ENCODE peak calls at places on chromosome 16, in ten cellular contexts. One of them, this sample, is unnamed.

GRCh38 chr16:19808061-19808621 is 76.5 kb downstream of the GPRC5B start:
- DNase-seq in naive thymus-derived CD4-positive, alpha-beta T cell: no peak
- DNase-seq in kidney epithelial cell: no peak
- DNase-seq in neuronal stem cell: no peak
- DNase-seq in HuH-7: no peak
- DNase-seq in stimulated activated CD4-positive, alpha-beta T cell treated with anti-CD3 and anti-CD28 coated beads, TNF-alpha, amount 100 ng/mL, for 1 hour: no peak
- DNase-seq in stimulated activated CD8-positive, alpha-beta memory T cell treated with anti-CD3 and anti-CD28 coated beads, Interleukin-15, amount 100 ng/mL, for 24 hours: no peak
- DNase-seq in DND-41: no peak
- DNase-seq in cardiac fibroblast: no peak
- DNase-seq in transverse colon: no peak
- DNase-seq in this sample: no peak

GRCh38 chr16:4316103-4316731 is 350 bp downstream of the GLIS2 start:
- DNase-seq in naive thymus-derived CD4-positive, alpha-beta T cell: no peak
- DNase-seq in kidney epithelial cell: no peak
- DNase-seq in neuronal stem cell: no peak
- DNase-seq in HuH-7: no peak
- DNase-seq in stimulated activated CD4-positive, alpha-beta T cell treated with anti-CD3 and anti-CD28 coated beads, TNF-alpha, amount 100 ng/mL, for 1 hour: no peak
- DNase-seq in stimulated activated CD8-positive, alpha-beta memory T cell treated with anti-CD3 and anti-CD28 coated beads, Interleukin-15, amount 100 ng/mL, for 24 hours: no peak
- DNase-seq in DND-41: no peak
- DNase-seq in cardiac fibroblast: peak; percentile 31
- DNase-seq in transverse colon: no peak
- DNase-seq in this sample: no peak

GRCh38 chr16:75188832-75189477 is 18.0 kb downstream of the CTRB2 start:
- DNase-seq in naive thymus-derived CD4-positive, alpha-beta T cell: no peak
- DNase-seq in kidney epithelial cell: no peak
- DNase-seq in neuronal stem cell: no peak
- DNase-seq in HuH-7: no peak
- DNase-seq in stimulated activated CD4-positive, alpha-beta T cell treated with anti-CD3 and anti-CD28 coated beads, TNF-alpha, amount 100 ng/mL, for 1 hour: no peak
- DNase-seq in stimulated activated CD8-positive, alpha-beta memory T cell treated with anti-CD3 and anti-CD28 coated beads, Interleukin-15, amount 100 ng/mL, for 24 hours: no peak
- DNase-seq in DND-41: no peak
- DNase-seq in cardiac fibroblast: no peak
- DNase-seq in transverse colon: no peak
- DNase-seq in this sample: no peak

GRCh38 chr16:29809850-29810698 is 1.9 kb upstream of the PRRT2 start:
- DNase-seq in naive thymus-derived CD4-positive, alpha-beta T cell: no peak
- DNase-seq in kidney epithelial cell: no peak
- DNase-seq in neuronal stem cell: no peak
- DNase-seq in HuH-7: no peak
- DNase-seq in stimulated activated CD4-positive, alpha-beta T cell treated with anti-CD3 and anti-CD28 coated beads, TNF-alpha, amount 100 ng/mL, for 1 hour: no peak
- DNase-seq in stimulated activated CD8-positive, alpha-beta memory T cell treated with anti-CD3 and anti-CD28 coated beads, Interleukin-15, amount 100 ng/mL, for 24 hours: no peak
- DNase-seq in DND-41: peak; percentile 45
- DNase-seq in cardiac fibroblast: peak; percentile 75
- DNase-seq in transverse colon: no peak
- DNase-seq in this sample: no peak

GRCh38 chr16:4743217-4743897 is 9.0 kb downstream of the DNAAF8 start:
- DNase-seq in naive thymus-derived CD4-positive, alpha-beta T cell: no peak
- DNase-seq in kidney epithelial cell: no peak
- DNase-seq in neuronal stem cell: no peak
- DNase-seq in HuH-7: no peak
- DNase-seq in stimulated activated CD4-positive, alpha-beta T cell treated with anti-CD3 and anti-CD28 coated beads, TNF-alpha, amount 100 ng/mL, for 1 hour: no peak
- DNase-seq in stimulated activated CD8-positive, alpha-beta memory T cell treated with anti-CD3 and anti-CD28 coated beads, Interleukin-15, amount 100 ng/mL, for 24 hours: no peak
- DNase-seq in DND-41: no peak
- DNase-seq in cardiac fibroblast: peak; percentile 7
- DNase-seq in transverse colon: peak; percentile 38
- DNase-seq in this sample: no peak

GRCh38 chr16:19710991-19711545 is 7.0 kb downstream of the KNOP1 start:
- DNase-seq in naive thymus-derived CD4-positive, alpha-beta T cell: no peak
- DNase-seq in kidney epithelial cell: no peak
- DNase-seq in neuronal stem cell: no peak
- DNase-seq in HuH-7: no peak
- DNase-seq in stimulated activated CD4-positive, alpha-beta T cell treated with anti-CD3 and anti-CD28 coated beads, TNF-alpha, amount 100 ng/mL, for 1 hour: no peak
- DNase-seq in stimulated activated CD8-positive, alpha-beta memory T cell treated with anti-CD3 and anti-CD28 coated beads, Interleukin-15, amount 100 ng/mL, for 24 hours: no peak
- DNase-seq in DND-41: no peak
- DNase-seq in cardiac fibroblast: no peak
- DNase-seq in transverse colon: no peak
- DNase-seq in this sample: no peak

GRCh38 chr16:49407873-49408565 is 34.4 kb downstream of the C16orf78 start:
- DNase-seq in naive thymus-derived CD4-positive, alpha-beta T cell: peak; percentile 59
- DNase-seq in kidney epithelial cell: peak; percentile 21
- DNase-seq in neuronal stem cell: peak; percentile 77
- DNase-seq in HuH-7: peak; percentile 65
- DNase-seq in stimulated activated CD4-positive, alpha-beta T cell treated with anti-CD3 and anti-CD28 coated beads, TNF-alpha, amount 100 ng/mL, for 1 hour: no peak
- DNase-seq in stimulated activated CD8-positive, alpha-beta memory T cell treated with anti-CD3 and anti-CD28 coated beads, Interleukin-15, amount 100 ng/mL, for 24 hours: peak; percentile 26
- DNase-seq in DND-41: peak; percentile 80
- DNase-seq in cardiac fibroblast: peak; percentile 81
- DNase-seq in transverse colon: peak; percentile 91
- DNase-seq in this sample: peak; percentile 50

GRCh38 chr16:86992587-86992986 is 324.6 kb downstream of the C16orf95 start:
- DNase-seq in naive thymus-derived CD4-positive, alpha-beta T cell: no peak
- DNase-seq in kidney epithelial cell: no peak
- DNase-seq in neuronal stem cell: no peak
- DNase-seq in HuH-7: no peak
- DNase-seq in stimulated activated CD4-positive, alpha-beta T cell treated with anti-CD3 and anti-CD28 coated beads, TNF-alpha, amount 100 ng/mL, for 1 hour: no peak
- DNase-seq in stimulated activated CD8-positive, alpha-beta memory T cell treated with anti-CD3 and anti-CD28 coated beads, Interleukin-15, amount 100 ng/mL, for 24 hours: no peak
- DNase-seq in DND-41: no peak
- DNase-seq in cardiac fibroblast: no peak
- DNase-seq in transverse colon: no peak
- DNase-seq in this sample: no peak

GRCh38 chr16:8583199-8583598 is 7.1 kb downstream of the TMEM114 start:
- DNase-seq in naive thymus-derived CD4-positive, alpha-beta T cell: no peak
- DNase-seq in kidney epithelial cell: no peak
- DNase-seq in neuronal stem cell: no peak
- DNase-seq in HuH-7: no peak
- DNase-seq in stimulated activated CD4-positive, alpha-beta T cell treated with anti-CD3 and anti-CD28 coated beads, TNF-alpha, amount 100 ng/mL, for 1 hour: no peak
- DNase-seq in stimulated activated CD8-positive, alpha-beta memory T cell treated with anti-CD3 and anti-CD28 coated beads, Interleukin-15, amount 100 ng/mL, for 24 hours: no peak
- DNase-seq in DND-41: no peak
- DNase-seq in cardiac fibroblast: peak; percentile 57
- DNase-seq in transverse colon: no peak
- DNase-seq in this sample: no peak

GRCh38 chr16:56477096-56477878 is 25.9 kb downstream of the OGFOD1 start:
- DNase-seq in naive thymus-derived CD4-positive, alpha-beta T cell: no peak
- DNase-seq in kidney epithelial cell: peak; percentile 53
- DNase-seq in neuronal stem cell: no peak
- DNase-seq in HuH-7: no peak
- DNase-seq in stimulated activated CD4-positive, alpha-beta T cell treated with anti-CD3 and anti-CD28 coated beads, TNF-alpha, amount 100 ng/mL, for 1 hour: no peak
- DNase-seq in stimulated activated CD8-positive, alpha-beta memory T cell treated with anti-CD3 and anti-CD28 coated beads, Interleukin-15, amount 100 ng/mL, for 24 hours: no peak
- DNase-seq in DND-41: no peak
- DNase-seq in cardiac fibroblast: peak; percentile 90
- DNase-seq in transverse colon: no peak
- DNase-seq in this sample: peak; percentile 43

GRCh38 chr16:59021751-59022150 is 287.6 kb upstream of the GOT2 start:
- DNase-seq in naive thymus-derived CD4-positive, alpha-beta T cell: no peak
- DNase-seq in kidney epithelial cell: peak; percentile 16
- DNase-seq in neuronal stem cell: no peak
- DNase-seq in HuH-7: no peak
- DNase-seq in stimulated activated CD4-positive, alpha-beta T cell treated with anti-CD3 and anti-CD28 coated beads, TNF-alpha, amount 100 ng/mL, for 1 hour: no peak
- DNase-seq in stimulated activated CD8-positive, alpha-beta memory T cell treated with anti-CD3 and anti-CD28 coated beads, Interleukin-15, amount 100 ng/mL, for 24 hours: no peak
- DNase-seq in DND-41: no peak
- DNase-seq in cardiac fibroblast: no peak
- DNase-seq in transverse colon: no peak
- DNase-seq in this sample: no peak

GRCh38 chr16:50204426-50205108 is 51.5 kb downstream of the TENT4B start:
- DNase-seq in naive thymus-derived CD4-positive, alpha-beta T cell: no peak
- DNase-seq in kidney epithelial cell: no peak
- DNase-seq in neuronal stem cell: no peak
- DNase-seq in HuH-7: no peak
- DNase-seq in stimulated activated CD4-positive, alpha-beta T cell treated with anti-CD3 and anti-CD28 coated beads, TNF-alpha, amount 100 ng/mL, for 1 hour: no peak
- DNase-seq in stimulated activated CD8-positive, alpha-beta memory T cell treated with anti-CD3 and anti-CD28 coated beads, Interleukin-15, amount 100 ng/mL, for 24 hours: no peak
- DNase-seq in DND-41: no peak
- DNase-seq in cardiac fibroblast: no peak
- DNase-seq in transverse colon: no peak
- DNase-seq in this sample: no peak

GRCh38 chr16:82700541-82701240 is 73.9 kb downstream of the CDH13 start:
- DNase-seq in naive thymus-derived CD4-positive, alpha-beta T cell: no peak
- DNase-seq in kidney epithelial cell: no peak
- DNase-seq in neuronal stem cell: no peak
- DNase-seq in HuH-7: no peak
- DNase-seq in stimulated activated CD4-positive, alpha-beta T cell treated with anti-CD3 and anti-CD28 coated beads, TNF-alpha, amount 100 ng/mL, for 1 hour: no peak
- DNase-seq in stimulated activated CD8-positive, alpha-beta memory T cell treated with anti-CD3 and anti-CD28 coated beads, Interleukin-15, amount 100 ng/mL, for 24 hours: no peak
- DNase-seq in DND-41: no peak
- DNase-seq in cardiac fibroblast: peak; percentile 78
- DNase-seq in transverse colon: no peak
- DNase-seq in this sample: no peak

GRCh38 chr16:20774703-20775362 is 11.0 kb downstream of the ACSM3 start:
- DNase-seq in naive thymus-derived CD4-positive, alpha-beta T cell: peak; percentile 54
- DNase-seq in kidney epithelial cell: no peak
- DNase-seq in neuronal stem cell: peak; percentile 44
- DNase-seq in HuH-7: peak; percentile 68
- DNase-seq in stimulated activated CD4-positive, alpha-beta T cell treated with anti-CD3 and anti-CD28 coated beads, TNF-alpha, amount 100 ng/mL, for 1 hour: peak; percentile 2
- DNase-seq in stimulated activated CD8-positive, alpha-beta memory T cell treated with anti-CD3 and anti-CD28 coated beads, Interleukin-15, amount 100 ng/mL, for 24 hours: peak; percentile 19
- DNase-seq in DND-41: peak; percentile 65
- DNase-seq in cardiac fibroblast: peak; percentile 74
- DNase-seq in transverse colon: peak; percentile 68
- DNase-seq in this sample: peak; percentile 57

GRCh38 chr16:66270333-66270927 is 96.1 kb upstream of the CDH5 start:
- DNase-seq in naive thymus-derived CD4-positive, alpha-beta T cell: peak; percentile 80
- DNase-seq in kidney epithelial cell: no peak
- DNase-seq in neuronal stem cell: peak; percentile 72
- DNase-seq in HuH-7: peak; percentile 80
- DNase-seq in stimulated activated CD4-positive, alpha-beta T cell treated with anti-CD3 and anti-CD28 coated beads, TNF-alpha, amount 100 ng/mL, for 1 hour: no peak
- DNase-seq in stimulated activated CD8-positive, alpha-beta memory T cell treated with anti-CD3 and anti-CD28 coated beads, Interleukin-15, amount 100 ng/mL, for 24 hours: peak; percentile 69
- DNase-seq in DND-41: peak; percentile 69
- DNase-seq in cardiac fibroblast: peak; percentile 57
- DNase-seq in transverse colon: peak; percentile 61
- DNase-seq in this sample: no peak

GRCh38 chr16:84449156-84450140 is 55.0 kb downstream of the MEAK7 start:
- DNase-seq in naive thymus-derived CD4-positive, alpha-beta T cell: no peak
- DNase-seq in kidney epithelial cell: no peak
- DNase-seq in neuronal stem cell: no peak
- DNase-seq in HuH-7: no peak
- DNase-seq in stimulated activated CD4-positive, alpha-beta T cell treated with anti-CD3 and anti-CD28 coated beads, TNF-alpha, amount 100 ng/mL, for 1 hour: no peak
- DNase-seq in stimulated activated CD8-positive, alpha-beta memory T cell treated with anti-CD3 and anti-CD28 coated beads, Interleukin-15, amount 100 ng/mL, for 24 hours: no peak
- DNase-seq in DND-41: no peak
- DNase-seq in cardiac fibroblast: no peak
- DNase-seq in transverse colon: peak; percentile 71
- DNase-seq in this sample: no peak

GRCh38 chr16:50001144-50001543 is 23.9 kb upstream of the CNEP1R1 start:
- DNase-seq in naive thymus-derived CD4-positive, alpha-beta T cell: no peak
- DNase-seq in kidney epithelial cell: no peak
- DNase-seq in neuronal stem cell: no peak
- DNase-seq in HuH-7: no peak
- DNase-seq in stimulated activated CD4-positive, alpha-beta T cell treated with anti-CD3 and anti-CD28 coated beads, TNF-alpha, amount 100 ng/mL, for 1 hour: no peak
- DNase-seq in stimulated activated CD8-positive, alpha-beta memory T cell treated with anti-CD3 and anti-CD28 coated beads, Interleukin-15, amount 100 ng/mL, for 24 hours: no peak
- DNase-seq in DND-41: no peak
- DNase-seq in cardiac fibroblast: no peak
- DNase-seq in transverse colon: no peak
- DNase-seq in this sample: no peak

GRCh38 chr16:48381201-48381600 is 4.0 kb downstream of the SIAH1 start:
- DNase-seq in naive thymus-derived CD4-positive, alpha-beta T cell: no peak
- DNase-seq in kidney epithelial cell: no peak
- DNase-seq in neuronal stem cell: no peak
- DNase-seq in HuH-7: no peak
- DNase-seq in stimulated activated CD4-positive, alpha-beta T cell treated with anti-CD3 and anti-CD28 coated beads, TNF-alpha, amount 100 ng/mL, for 1 hour: no peak
- DNase-seq in stimulated activated CD8-positive, alpha-beta memory T cell treated with anti-CD3 and anti-CD28 coated beads, Interleukin-15, amount 100 ng/mL, for 24 hours: no peak
- DNase-seq in DND-41: no peak
- DNase-seq in cardiac fibroblast: peak; percentile 46
- DNase-seq in transverse colon: no peak
- DNase-seq in this sample: no peak

GRCh38 chr16:85662976-85663830 is 25.6 kb downstream of the GINS2 start:
- DNase-seq in naive thymus-derived CD4-positive, alpha-beta T cell: no peak
- DNase-seq in kidney epithelial cell: no peak
- DNase-seq in neuronal stem cell: no peak
- DNase-seq in HuH-7: no peak
- DNase-seq in stimulated activated CD4-positive, alpha-beta T cell treated with anti-CD3 and anti-CD28 coated beads, TNF-alpha, amount 100 ng/mL, for 1 hour: no peak
- DNase-seq in stimulated activated CD8-positive, alpha-beta memory T cell treated with anti-CD3 and anti-CD28 coated beads, Interleukin-15, amount 100 ng/mL, for 24 hours: no peak
- DNase-seq in DND-41: no peak
- DNase-seq in cardiac fibroblast: no peak
- DNase-seq in transverse colon: no peak
- DNase-seq in this sample: no peak

GRCh38 chr16:80932725-80933124 is 74.0 kb downstream of the CMC2 start:
- DNase-seq in naive thymus-derived CD4-positive, alpha-beta T cell: no peak
- DNase-seq in kidney epithelial cell: peak; percentile 53
- DNase-seq in neuronal stem cell: no peak
- DNase-seq in HuH-7: no peak
- DNase-seq in stimulated activated CD4-positive, alpha-beta T cell treated with anti-CD3 and anti-CD28 coated beads, TNF-alpha, amount 100 ng/mL, for 1 hour: no peak
- DNase-seq in stimulated activated CD8-positive, alpha-beta memory T cell treated with anti-CD3 and anti-CD28 coated beads, Interleukin-15, amount 100 ng/mL, for 24 hours: no peak
- DNase-seq in DND-41: no peak
- DNase-seq in cardiac fibroblast: peak; percentile 99
- DNase-seq in transverse colon: peak; percentile 41
- DNase-seq in this sample: peak; percentile 84

GRCh38 chr16:81523387-81524115 is 78.9 kb downstream of the CMIP start:
- DNase-seq in naive thymus-derived CD4-positive, alpha-beta T cell: no peak
- DNase-seq in kidney epithelial cell: no peak
- DNase-seq in neuronal stem cell: no peak
- DNase-seq in HuH-7: no peak
- DNase-seq in stimulated activated CD4-positive, alpha-beta T cell treated with anti-CD3 and anti-CD28 coated beads, TNF-alpha, amount 100 ng/mL, for 1 hour: no peak
- DNase-seq in stimulated activated CD8-positive, alpha-beta memory T cell treated with anti-CD3 and anti-CD28 coated beads, Interleukin-15, amount 100 ng/mL, for 24 hours: no peak
- DNase-seq in DND-41: no peak
- DNase-seq in cardiac fibroblast: peak; percentile 87
- DNase-seq in transverse colon: no peak
- DNase-seq in this sample: no peak

GRCh38 chr16:67177743-67178699 is 5.7 kb downstream of the MATCAP1 start:
- DNase-seq in naive thymus-derived CD4-positive, alpha-beta T cell: peak; percentile 60
- DNase-seq in kidney epithelial cell: no peak
- DNase-seq in neuronal stem cell: no peak
- DNase-seq in HuH-7: peak; percentile 79
- DNase-seq in stimulated activated CD4-positive, alpha-beta T cell treated with anti-CD3 and anti-CD28 coated beads, TNF-alpha, amount 100 ng/mL, for 1 hour: no peak
- DNase-seq in stimulated activated CD8-positive, alpha-beta memory T cell treated with anti-CD3 and anti-CD28 coated beads, Interleukin-15, amount 100 ng/mL, for 24 hours: no peak
- DNase-seq in DND-41: no peak
- DNase-seq in cardiac fibroblast: peak; percentile 55
- DNase-seq in transverse colon: peak; percentile 87
- DNase-seq in this sample: no peak

GRCh38 chr16:31351937-31352315 is 3.0 kb upstream of the ITGAX start:
- DNase-seq in naive thymus-derived CD4-positive, alpha-beta T cell: no peak
- DNase-seq in kidney epithelial cell: no peak
- DNase-seq in neuronal stem cell: no peak
- DNase-seq in HuH-7: no peak
- DNase-seq in stimulated activated CD4-positive, alpha-beta T cell treated with anti-CD3 and anti-CD28 coated beads, TNF-alpha, amount 100 ng/mL, for 1 hour: no peak
- DNase-seq in stimulated activated CD8-positive, alpha-beta memory T cell treated with anti-CD3 and anti-CD28 coated beads, Interleukin-15, amount 100 ng/mL, for 24 hours: no peak
- DNase-seq in DND-41: no peak
- DNase-seq in cardiac fibroblast: peak; percentile 20
- DNase-seq in transverse colon: no peak
- DNase-seq in this sample: no peak

GRCh38 chr16:78189121-78189520 is 89.7 kb downstream of the WWOX start:
- DNase-seq in naive thymus-derived CD4-positive, alpha-beta T cell: no peak
- DNase-seq in kidney epithelial cell: no peak
- DNase-seq in neuronal stem cell: no peak
- DNase-seq in HuH-7: no peak
- DNase-seq in stimulated activated CD4-positive, alpha-beta T cell treated with anti-CD3 and anti-CD28 coated beads, TNF-alpha, amount 100 ng/mL, for 1 hour: no peak
- DNase-seq in stimulated activated CD8-positive, alpha-beta memory T cell treated with anti-CD3 and anti-CD28 coated beads, Interleukin-15, amount 100 ng/mL, for 24 hours: no peak
- DNase-seq in DND-41: no peak
- DNase-seq in cardiac fibroblast: no peak
- DNase-seq in transverse colon: no peak
- DNase-seq in this sample: no peak

GRCh38 chr16:20868890-20869289 is 31.3 kb downstream of the DCUN1D3 start:
- DNase-seq in naive thymus-derived CD4-positive, alpha-beta T cell: no peak
- DNase-seq in kidney epithelial cell: no peak
- DNase-seq in neuronal stem cell: no peak
- DNase-seq in HuH-7: no peak
- DNase-seq in stimulated activated CD4-positive, alpha-beta T cell treated with anti-CD3 and anti-CD28 coated beads, TNF-alpha, amount 100 ng/mL, for 1 hour: no peak
- DNase-seq in stimulated activated CD8-positive, alpha-beta memory T cell treated with anti-CD3 and anti-CD28 coated beads, Interleukin-15, amount 100 ng/mL, for 24 hours: no peak
- DNase-seq in DND-41: no peak
- DNase-seq in cardiac fibroblast: peak; percentile 57
- DNase-seq in transverse colon: peak; percentile 88
- DNase-seq in this sample: no peak

GRCh38 chr16:12303649-12304048 is 327.1 kb downstream of the SNX29 start:
- DNase-seq in naive thymus-derived CD4-positive, alpha-beta T cell: no peak
- DNase-seq in kidney epithelial cell: no peak
- DNase-seq in neuronal stem cell: no peak
- DNase-seq in HuH-7: no peak
- DNase-seq in stimulated activated CD4-positive, alpha-beta T cell treated with anti-CD3 and anti-CD28 coated beads, TNF-alpha, amount 100 ng/mL, for 1 hour: no peak
- DNase-seq in stimulated activated CD8-positive, alpha-beta memory T cell treated with anti-CD3 and anti-CD28 coated beads, Interleukin-15, amount 100 ng/mL, for 24 hours: no peak
- DNase-seq in DND-41: no peak
- DNase-seq in cardiac fibroblast: peak; percentile 29
- DNase-seq in transverse colon: no peak
- DNase-seq in this sample: no peak

GRCh38 chr16:65214196-65214595 is 92.3 kb upstream of the CDH11 start:
- DNase-seq in naive thymus-derived CD4-positive, alpha-beta T cell: no peak
- DNase-seq in kidney epithelial cell: no peak
- DNase-seq in neuronal stem cell: no peak
- DNase-seq in HuH-7: no peak
- DNase-seq in stimulated activated CD4-positive, alpha-beta T cell treated with anti-CD3 and anti-CD28 coated beads, TNF-alpha, amount 100 ng/mL, for 1 hour: no peak
- DNase-seq in stimulated activated CD8-positive, alpha-beta memory T cell treated with anti-CD3 and anti-CD28 coated beads, Interleukin-15, amount 100 ng/mL, for 24 hours: no peak
- DNase-seq in DND-41: no peak
- DNase-seq in cardiac fibroblast: peak; percentile 55
- DNase-seq in transverse colon: no peak
- DNase-seq in this sample: no peak

GRCh38 chr16:2912330-2913199 is 834 bp downstream of the FLYWCH1 start:
- DNase-seq in naive thymus-derived CD4-positive, alpha-beta T cell: peak; percentile 58
- DNase-seq in kidney epithelial cell: no peak
- DNase-seq in neuronal stem cell: no peak
- DNase-seq in HuH-7: no peak
- DNase-seq in stimulated activated CD4-positive, alpha-beta T cell treated with anti-CD3 and anti-CD28 coated beads, TNF-alpha, amount 100 ng/mL, for 1 hour: no peak
- DNase-seq in stimulated activated CD8-positive, alpha-beta memory T cell treated with anti-CD3 and anti-CD28 coated beads, Interleukin-15, amount 100 ng/mL, for 24 hours: no peak
- DNase-seq in DND-41: peak; percentile 37
- DNase-seq in cardiac fibroblast: peak; percentile 74
- DNase-seq in transverse colon: peak; percentile 51
- DNase-seq in this sample: peak; percentile 36